ENCODE peak calls at places on chromosomes 4 and X, in four cellular contexts. G, R, V and M are unnamed samples.

GRCh38 chrX:118688935-118689334 is 38.5 kb upstream of the IL13RA1 start:
- DNase-seq in G (no peak), R (no peak), V (no peak), M (no peak)

GRCh38 chrX:77925764-77926163 is 15.3 kb downstream of the ATP7A start:
- DNase-seq in G (no peak), R (no peak), V (no peak), M (no peak)

GRCh38 chr4:133524369-133524768 is 375.3 kb downstream of the PCDH10 start:
- DNase-seq in G (no peak), R (no peak), V (no peak), M (no peak)

GRCh38 chrX:97401154-97401553 is 517.4 kb downstream of the RPA4 start:
- DNase-seq in G (no peak), R (no peak), V (no peak), M (no peak)

GRCh38 chrX:130834830-130835229 is 68.2 kb downstream of the ENOX2 start:
- DNase-seq in G (no peak), R (no peak), V (no peak), M (no peak)

GRCh38 chr4:48967101-48967500 is 19.0 kb upstream of the CWH43 start:
- DNase-seq in G (no peak), R (no peak), V (no peak), M (no peak)

GRCh38 chr4:66266035-66266434 is 595.7 kb upstream of the EPHA5 start:
- DNase-seq in G (no peak), R (no peak), V (no peak), M (no peak)

GRCh38 chr4:149280886-149281285 is 534.8 kb downstream of the IQCM start:
- DNase-seq in G (no peak), R (no peak), V (no peak), M (no peak)

GRCh38 chr4:42655921-42656735 is 777 bp downstream of the ATP8A1 start:
- DNase-seq in G (peak), R (no peak), V (peak), M (no peak)

GRCh38 chr4:4413806-4414205 is 26.9 kb downstream of the NSG1 start:
- DNase-seq in G (no peak), R (no peak), V (no peak), M (no peak)

GRCh38 chrX:149455934-149456333 is 49.2 kb downstream of the IDS start:
- DNase-seq in G (no peak), R (no peak), V (no peak), M (no peak)

GRCh38 chr4:138110815-138111214 is 131.3 kb downstream of the SLC7A11 start:
- DNase-seq in G (no peak), R (no peak), V (no peak), M (no peak)

GRCh38 chr4:52204921-52205320 is 153.8 kb downstream of the SPATA18 start:
- DNase-seq in G (no peak), R (no peak), V (no peak), M (no peak)

GRCh38 chr4:60565558-60565957 is 634.6 kb upstream of the ADGRL3 start:
- DNase-seq in G (no peak), R (no peak), V (no peak), M (no peak)

GRCh38 chrX:50751091-50751490 is 62.9 kb downstream of the SHROOM4 start:
- DNase-seq in G (no peak), R (no peak), V (no peak), M (no peak)

GRCh38 chrX:50747471-50747900 is 66.5 kb downstream of the SHROOM4 start:
- DNase-seq in G (peak), R (peak), V (peak), M (peak)
- TF ChIP-seq CTCF in G (peak), R (peak), V (peak), M (peak)

GRCh38 chrX:115018040-115018647 is 728 bp upstream of the IL13RA2 start:
- DNase-seq in G (no peak), R (no peak), V (peak), M (peak)
- TF ChIP-seq CTCF in G (peak), R (no peak), V (peak), M (no peak)

DNA sequence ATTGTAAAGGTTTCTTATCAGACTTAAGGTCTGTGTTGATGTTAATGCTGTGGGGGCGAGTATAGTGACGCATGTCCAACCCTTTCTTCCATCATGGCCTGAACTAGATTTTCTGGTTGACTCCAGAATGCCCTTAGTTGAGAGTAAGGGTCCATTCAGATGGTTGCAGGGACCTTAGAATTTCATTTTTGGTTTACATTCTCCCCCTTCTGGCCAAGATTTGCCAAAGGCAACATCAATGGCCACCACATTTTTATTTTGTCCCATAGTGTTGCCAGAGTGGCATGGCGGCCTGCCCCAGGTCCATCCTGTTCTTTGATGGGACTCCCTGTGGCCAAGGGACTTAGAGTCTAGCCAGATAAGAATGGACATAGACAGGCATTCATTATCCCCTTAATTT is 368.5 kb downstream of the GPM6A start:
- DNase-seq in G (no peak), R (no peak), V (no peak), M (peak)
- TF ChIP-seq CTCF in G (no peak), R (no peak), V (no peak), M (no peak)

GRCh38 chr4:99043346-99043745 is 45.2 kb downstream of the ADH5 start:
- DNase-seq in G (no peak), R (no peak), V (no peak), M (no peak)

GRCh38 chr4:99052902-99053301 is 35.7 kb downstream of the ADH5 start:
- DNase-seq in G (no peak), R (no peak), V (no peak), M (no peak)

GRCh38 chr4:99047710-99048109 is 40.9 kb downstream of the ADH5 start:
- DNase-seq in G (no peak), R (no peak), V (no peak), M (no peak)
- TF ChIP-seq CTCF in G (peak), R (no peak), V (no peak), M (no peak)